ENCODE peak calls at places on chromosomes 12 and 14, in four cellular contexts. B is GM13976, G is HTR-8/SVneo, M is heart left ventricle. T is an unnamed sample.

GRCh38 chr12:20798561-20798960 is 11.9 kb upstream of the SLCO1B3 start:
- DNase-seq in B (no peak), G (no peak), M (no peak), T (peak; percentile 38)

GRCh38 chr14:102777711-102778615 is 714 bp downstream of the TRAF3 start:
- DNase-seq in B (no peak), G (no peak), M (no peak), T (peak; percentile 26)

GRCh38 chr12:124232654-124232987 is 62.3 kb upstream of the RFLNA start:
- DNase-seq in B (no peak), G (no peak), M (no peak), T (no peak)

GRCh38 chr14:24052656-24053547 is 1.1 kb downstream of the CARMIL3 start:
- DNase-seq in B (peak; percentile 14), G (no peak), M (no peak), T (no peak)

GRCh38 chr14:72845196-72845595 is 48.7 kb downstream of the DPF3 start:
- DNase-seq in B (no peak), G (no peak), M (no peak), T (no peak)

GRCh38 chr12:96501139-96501741 is 11.9 kb downstream of the CFAP54 start:
- DNase-seq in B (no peak), G (peak; percentile 60), M (peak; percentile 70), T (no peak)

GRCh38 chr12:56338643-56339422 is at the start of gene IL23A:
- DNase-seq in B (peak; percentile 75), G (no peak), M (no peak), T (no peak)

GRCh38 chr14:53953828-53954550 is 2.6 kb downstream of the BMP4 start:
- DNase-seq in B (no peak), G (peak; percentile 55), M (peak; percentile 66), T (peak; percentile 35)

GRCh38 chr12:65826513-65827171 is 2.4 kb downstream of the HMGA2 start:
- DNase-seq in B (no peak), G (peak; percentile 10), M (no peak), T (no peak)

GRCh38 chr12:1496162-1496925 is 98.0 kb downstream of the FBXL14 start:
- DNase-seq in B (no peak), G (no peak), M (no peak), T (no peak)

GRCh38 chr12:94803939-94804338 is 153.6 kb upstream of the TMCC3 start:
- DNase-seq in B (no peak), G (no peak), M (no peak), T (no peak)

GRCh38 chr14:52190532-52190931 is 77.0 kb upstream of the PTGDR start:
- DNase-seq in B (no peak), G (no peak), M (no peak), T (no peak)

GRCh38 chr12:124098101-124098757 is 125.2 kb downstream of the ZNF664 start:
- DNase-seq in B (no peak), G (no peak), M (no peak), T (no peak)

GRCh38 chr12:50803230-50803629 is 39.3 kb downstream of the ATF1 start:
- DNase-seq in B (no peak), G (no peak), M (no peak), T (no peak)

GRCh38 chr12:39230086-39230485 is 212.8 kb downstream of the KIF21A start:
- DNase-seq in B (no peak), G (no peak), M (no peak), T (no peak)

GRCh38 chr14:52117433-52117832 is 48.6 kb upstream of the NID2 start:
- DNase-seq in B (no peak), G (no peak), M (peak; percentile 61), T (no peak)

GRCh38 chr12:70604662-70605061 is 32.6 kb downstream of the PTPRB start:
- DNase-seq in B (no peak), G (no peak), M (no peak), T (no peak)

GRCh38 chr12:666766-667308 is 3.6 kb upstream of the NINJ2 start:
- DNase-seq in B (peak; percentile 49), G (no peak), M (no peak), T (no peak)

GRCh38 chr12:124680863-124681778 is 113.7 kb upstream of the NCOR2 start:
- DNase-seq in B (peak; percentile 86), G (peak; percentile 71), M (no peak), T (no peak)

GRCh38 chr12:131452444-131452860 is 258.4 kb upstream of the SFSWAP start:
- DNase-seq in B (peak; percentile 68), G (no peak), M (no peak), T (no peak)

GRCh38 chr12:15435597-15435996 is 113.3 kb downstream of the PTPRO start:
- DNase-seq in B (no peak), G (no peak), M (no peak), T (no peak)

GRCh38 chr14:105487449-105487985 is 831 bp downstream of the CRIP1 start:
- DNase-seq in B (no peak), G (no peak), M (peak; percentile 85), T (no peak)

GRCh38 chr14:27750096-27750495 is 1016.5 kb upstream of the FOXG1 start:
- DNase-seq in B (no peak), G (no peak), M (no peak), T (no peak)

GRCh38 chr12:79155703-79156102 is 291.1 kb downstream of the SYT1 start:
- DNase-seq in B (no peak), G (no peak), M (no peak), T (no peak)

GRCh38 chr12:111728795-111729194 is 37.9 kb upstream of the ALDH2 start:
- DNase-seq in B (no peak), G (no peak), M (no peak), T (no peak)

GRCh38 chr12:86006727-86007126 is 132.6 kb downstream of the NTS start:
- DNase-seq in B (no peak), G (no peak), M (no peak), T (no peak)

GRCh38 chr14:104387000-104387384 is 192.6 kb upstream of the C14orf180 start:
- DNase-seq in B (peak; percentile 80), G (no peak), M (peak; percentile 50), T (no peak)

GRCh38 chr14:102262894-102263462 is 42.0 kb downstream of the MOK start:
- DNase-seq in B (no peak), G (peak; percentile 38), M (no peak), T (peak; percentile 73)

GRCh38 chr12:24297516-24297915 is 348.0 kb upstream of the SOX5 start:
- DNase-seq in B (no peak), G (no peak), M (no peak), T (no peak)

GRCh38 chr14:57983235-57983634 is 117.3 kb upstream of the SLC35F4 start:
- DNase-seq in B (no peak), G (no peak), M (no peak), T (no peak)

GRCh38 chr14:100018482-100018881 is 46.7 kb upstream of the EVL start:
- DNase-seq in B (no peak), G (no peak), M (no peak), T (no peak)

GRCh38 chr12:50112456-50113218 is 601 bp downstream of the COX14 start:
- DNase-seq in B (peak; percentile 48), G (peak; percentile 26), M (no peak), T (peak; percentile 43)

GRCh38 chr12:65263777-65264176 is 14.7 kb upstream of the MSRB3 start:
- DNase-seq in B (no peak), G (no peak), M (no peak), T (no peak)

GRCh38 chr14:103526247-103526913 is 2.6 kb upstream of the TRMT61A start:
- DNase-seq in B (no peak), G (no peak), M (no peak), T (no peak)

GRCh38 chr14:81211844-81212243 is 8.9 kb downstream of the GTF2A1 start:
- DNase-seq in B (no peak), G (no peak), M (no peak), T (peak; percentile 18)

GRCh38 chr12:47549258-47549657 is 156.6 kb downstream of the RPAP3 start:
- DNase-seq in B (no peak), G (no peak), M (no peak), T (peak; percentile 9)

GRCh38 chr12:121222847-121223246 is 12.9 kb downstream of the P2RX4 start:
- DNase-seq in B (no peak), G (no peak), M (no peak), T (no peak)

GRCh38 chr12:98372340-98373018 is 142.9 kb upstream of the TMPO start:
- DNase-seq in B (no peak), G (no peak), M (no peak), T (no peak)